ENCODE peak calls at places on chromosomes 16 and 17, in four cellular contexts. One of them, this sample, is unnamed.
A peak's percentile ranks its signal among the peaks of the same experiment; 100 is the strongest.

GRCh38 chr17:75182319-75182568 is 515 bp downstream of the SUMO2 start:
- DNase-seq in IMR-90: no peak
- DNase-seq in K562: no peak
- DNase-seq in HepG2: no peak
- DNase-seq in this sample: no peak

GRCh38 chr16:52611817-52612673 is 65.1 kb upstream of the TOX3 start:
- DNase-seq in IMR-90: no peak
- DNase-seq in HepG2: peak; percentile 99
- DNase-seq in K562: no peak
- DNase-seq in this sample: peak; percentile 72

GRCh38 chr17:57832711-57833596 is 16.9 kb downstream of the MRPS23 start:
- DNase-seq in HepG2: peak; percentile 72
- DNase-seq in IMR-90: peak; percentile 76
- DNase-seq in K562: peak; percentile 61
- DNase-seq in this sample: peak; percentile 68

GRCh38 chr16:67443299-67443698 is 12.4 kb downstream of the HSD11B2 start:
- DNase-seq in IMR-90: no peak
- DNase-seq in K562: no peak
- DNase-seq in HepG2: no peak
- DNase-seq in this sample: no peak

GRCh38 chr16:68281368-68282063 is 17.2 kb downstream of the SLC7A6 start:
- DNase-seq in IMR-90: no peak
- DNase-seq in HepG2: peak; percentile 97
- DNase-seq in K562: no peak
- DNase-seq in this sample: no peak

GRCh38 chr17:40791808-40792436 is 7.8 kb downstream of the KRT28 start:
- DNase-seq in IMR-90: peak; percentile 55
- DNase-seq in HepG2: peak; percentile 45
- DNase-seq in K562: peak; percentile 14
- DNase-seq in this sample: peak; percentile 61

GRCh38 chr17:71987634-71988033 is 133.2 kb upstream of the SOX9 start:
- DNase-seq in HepG2: no peak
- DNase-seq in K562: no peak
- DNase-seq in IMR-90: peak; percentile 21
- DNase-seq in this sample: no peak

GRCh38 chr17:46949291-46950174 is 26.6 kb downstream of the GOSR2 start:
- DNase-seq in HepG2: no peak
- DNase-seq in IMR-90: peak; percentile 48
- DNase-seq in K562: no peak
- DNase-seq in this sample: no peak

GRCh38 chr17:78343433-78344201 is 16.3 kb downstream of the SOCS3 start:
- DNase-seq in HepG2: no peak
- DNase-seq in IMR-90: no peak
- DNase-seq in K562: no peak
- DNase-seq in this sample: no peak

GRCh38 chr17:45414997-45415881 is 17.4 kb downstream of the ARHGAP27 start:
- DNase-seq in K562: no peak
- DNase-seq in IMR-90: no peak
- DNase-seq in HepG2: no peak
- DNase-seq in this sample: no peak

GRCh38 chr17:29574732-29575510 is 6.4 kb downstream of the TP53I13 start:
- DNase-seq in K562: no peak
- DNase-seq in IMR-90: no peak
- DNase-seq in HepG2: peak; percentile 90
- DNase-seq in this sample: no peak

GRCh38 chr16:85029413-85029794 is 1.8 kb downstream of the KIAA0513 start:
- DNase-seq in K562: peak; percentile 76
- DNase-seq in HepG2: no peak
- DNase-seq in IMR-90: peak; percentile 65
- DNase-seq in this sample: no peak

GRCh38 chr16:75942351-75942750 is 216.1 kb upstream of the CPHXL start:
- DNase-seq in K562: no peak
- DNase-seq in IMR-90: no peak
- DNase-seq in HepG2: no peak
- DNase-seq in this sample: no peak
- TF ChIP-seq MAZ in K562: no peak
- TF ChIP-seq MAZ in IMR-90: no peak
- TF ChIP-seq MAZ in HepG2: no peak
- TF ChIP-seq MAZ in this sample: no peak

DNA sequence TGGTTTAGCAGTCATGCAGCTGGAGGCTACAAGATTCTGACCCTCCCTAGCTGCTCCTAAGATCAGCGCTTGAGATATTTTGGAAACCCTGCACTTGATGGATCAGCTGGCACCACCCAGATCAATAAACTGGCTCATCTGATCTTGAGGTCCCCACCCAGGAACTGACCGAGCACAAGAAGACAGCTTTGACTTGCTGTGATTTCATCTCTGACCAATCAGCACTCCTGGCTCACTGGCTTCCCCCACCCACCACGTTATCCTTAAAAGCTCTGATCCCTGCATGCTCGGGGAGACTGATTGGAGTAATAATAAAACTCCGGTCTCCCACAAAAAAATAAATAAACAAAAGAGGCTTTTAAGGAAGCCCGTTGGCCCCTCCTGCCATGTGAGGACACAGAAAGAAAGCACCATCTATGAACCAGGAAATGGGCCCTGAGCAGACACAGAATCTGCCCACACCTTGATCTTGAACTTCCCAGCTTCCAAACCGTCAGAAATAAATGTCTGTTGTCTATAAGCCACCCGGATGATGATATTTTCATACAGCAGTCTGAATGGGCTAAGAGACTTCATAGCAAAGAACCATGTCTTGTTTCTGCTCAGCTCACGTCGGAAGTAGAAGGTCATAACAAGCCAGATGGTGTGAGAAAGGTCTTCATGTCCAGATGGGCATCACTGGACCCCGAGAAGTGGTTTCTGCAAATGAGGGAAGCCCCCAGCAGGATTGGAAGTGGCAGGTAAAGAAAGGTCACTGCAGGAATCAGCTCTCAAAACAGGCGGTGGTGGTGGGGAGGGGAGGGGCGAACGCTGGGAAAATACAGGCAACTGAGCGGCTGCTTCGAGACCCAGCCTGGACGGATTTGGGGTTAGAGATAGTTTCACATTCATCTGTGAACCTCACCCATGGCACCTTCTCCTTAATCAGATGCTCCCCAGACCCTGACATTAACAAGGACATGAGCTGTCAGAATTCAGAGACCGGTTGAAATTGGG is 19.8 kb upstream of the RPH3AL start:
- DNase-seq in HepG2: no peak
- DNase-seq in K562: no peak
- DNase-seq in IMR-90: peak; percentile 10
- DNase-seq in this sample: no peak
- TF ChIP-seq MAZ in HepG2: no peak
- TF ChIP-seq MAZ in K562: no peak
- TF ChIP-seq MAZ in IMR-90: no peak
- TF ChIP-seq MAZ in this sample: no peak

DNA sequence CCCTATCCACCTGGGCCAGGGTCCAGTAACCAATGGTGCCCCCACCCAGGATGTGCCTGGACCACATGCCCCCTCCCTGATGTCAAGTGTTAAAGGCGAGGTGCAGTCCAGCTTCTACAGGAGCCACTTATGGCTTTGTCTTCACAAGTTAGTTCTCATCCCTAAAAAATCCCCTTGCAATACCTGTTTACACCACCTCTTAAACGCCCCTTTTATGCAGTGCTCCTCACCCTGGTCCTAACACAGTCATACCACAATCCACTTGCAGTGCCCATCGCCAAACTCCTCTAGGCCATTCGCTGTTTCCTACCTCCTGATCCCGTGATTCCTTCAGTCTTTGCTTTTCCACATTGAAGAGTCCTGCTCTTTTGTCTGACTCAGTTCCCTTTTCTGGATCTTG is 7.1 kb downstream of the GLYR1 start:
- DNase-seq in HepG2: no peak
- DNase-seq in K562: no peak
- DNase-seq in IMR-90: no peak
- DNase-seq in this sample: peak; percentile 10
- TF ChIP-seq MAZ in HepG2: no peak
- TF ChIP-seq MAZ in K562: no peak
- TF ChIP-seq MAZ in IMR-90: no peak
- TF ChIP-seq MAZ in this sample: no peak

GRCh38 chr17:37440424-37440823 is 33.7 kb downstream of the TADA2A start:
- DNase-seq in HepG2: no peak
- DNase-seq in IMR-90: no peak
- DNase-seq in K562: no peak
- DNase-seq in this sample: no peak

GRCh38 chr17:37432671-37433070 is 26.0 kb downstream of the TADA2A start:
- DNase-seq in IMR-90: no peak
- DNase-seq in K562: no peak
- DNase-seq in HepG2: no peak
- DNase-seq in this sample: no peak

DNA sequence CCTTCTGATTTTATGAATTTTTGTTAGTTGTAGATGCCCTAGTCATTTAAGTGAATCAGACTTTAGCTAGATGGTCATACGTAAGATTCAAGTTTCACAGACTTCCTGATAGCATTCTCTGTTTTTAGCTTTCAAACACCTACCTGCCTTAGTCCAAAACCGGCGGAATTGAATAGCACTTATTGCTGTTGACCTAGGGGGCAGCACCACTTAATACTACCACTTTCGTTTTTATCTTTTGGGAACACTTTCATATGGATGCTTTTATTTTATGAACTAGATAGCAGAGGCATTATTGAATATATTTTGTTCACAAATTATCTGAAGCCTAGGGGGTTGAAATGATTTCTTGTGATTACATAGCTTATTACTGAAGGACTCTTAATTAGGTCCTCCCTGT is 31.5 kb downstream of the TADA2A start:
- DNase-seq in IMR-90: no peak
- DNase-seq in K562: no peak
- DNase-seq in HepG2: no peak
- DNase-seq in this sample: no peak
- TF ChIP-seq MAZ in IMR-90: no peak
- TF ChIP-seq MAZ in K562: no peak
- TF ChIP-seq MAZ in HepG2: no peak
- TF ChIP-seq MAZ in this sample: no peak

This sample was measured in A549.